ENCODE peak calls at places on chromosome 1, in four cellular contexts. One of them, this sample, is unnamed.

GRCh38 chr1:184893695-184894094 is 80.6 kb downstream of the NIBAN1 start:
- DNase-seq in H54: no peak
- DNase-seq in fibroblast of the conjunctiva: no peak
- DNase-seq in brain microvascular endothelial cell: no peak
- DNase-seq in this sample: no peak

GRCh38 chr1:240595476-240595875 is 16.5 kb downstream of the GREM2 start:
- DNase-seq in fibroblast of the conjunctiva: no peak
- DNase-seq in brain microvascular endothelial cell: no peak
- DNase-seq in H54: no peak
- DNase-seq in this sample: no peak

GRCh38 chr1:220527279-220528048 is 472 bp upstream of the MARK1 start:
- DNase-seq in brain microvascular endothelial cell: no peak
- DNase-seq in H54: no peak
- DNase-seq in fibroblast of the conjunctiva: no peak
- DNase-seq in this sample: no peak

GRCh38 chr1:217369996-217370551 is 260.8 kb downstream of the GPATCH2 start:
- DNase-seq in brain microvascular endothelial cell: no peak
- DNase-seq in H54: no peak
- DNase-seq in fibroblast of the conjunctiva: no peak
- DNase-seq in this sample: no peak

GRCh38 chr1:223704921-223705878 is 7.1 kb upstream of the CAPN2 start:
- DNase-seq in H54: no peak
- DNase-seq in fibroblast of the conjunctiva: no peak
- DNase-seq in brain microvascular endothelial cell: no peak
- DNase-seq in this sample: no peak

GRCh38 chr1:6423321-6423999 is 1.1 kb upstream of the ESPN start:
- DNase-seq in brain microvascular endothelial cell: peak
- DNase-seq in fibroblast of the conjunctiva: no peak
- DNase-seq in H54: peak
- DNase-seq in this sample: no peak

GRCh38 chr1:92854386-92854785 is 22.5 kb downstream of the RPL5 start:
- DNase-seq in fibroblast of the conjunctiva: no peak
- DNase-seq in H54: no peak
- DNase-seq in brain microvascular endothelial cell: no peak
- DNase-seq in this sample: no peak

GRCh38 chr1:160767417-160768294 is 28.3 kb upstream of the LY9 start:
- DNase-seq in brain microvascular endothelial cell: no peak
- DNase-seq in fibroblast of the conjunctiva: no peak
- DNase-seq in H54: no peak
- DNase-seq in this sample: no peak

GRCh38 chr1:220217383-220217988 is 54.8 kb downstream of the RAB3GAP2 start:
- DNase-seq in brain microvascular endothelial cell: no peak
- DNase-seq in fibroblast of the conjunctiva: no peak
- DNase-seq in H54: no peak
- DNase-seq in this sample: no peak